ENCODE peak calls at places on chromosomes 11 and 22, in eight cellular contexts. E is spleen, A is transverse colon, N is stomach, Q is endothelial cell of umbilical vein, X is GM12878, G is prostate gland, L is GM23338. J is an unnamed sample.

GRCh38 chr11:3086671-3087150 is 29.5 kb upstream of the CARS1 start:
- DNase-seq in E (no peak), N (no peak), A (no peak), G (no peak), Q (no peak), L (no peak), X (no peak), J (no peak)

GRCh38 chr11:44865866-44866272 is 84.8 kb downstream of the TP53I11 start:
- DNase-seq in L (no peak), A (no peak), Q (peak), E (peak), N (peak), G (peak), X (no peak), J (no peak)

GRCh38 chr22:44669725-44670027 is 32.3 kb upstream of the PRR5 start:
- DNase-seq in X (no peak), A (no peak), E (no peak), Q (no peak), G (no peak), L (peak), N (no peak), J (no peak)

GRCh38 chr11:64546600-64546999 is 44.4 kb upstream of the SLC22A12 start:
- DNase-seq in A (no peak), N (no peak), Q (no peak), E (peak), G (no peak), X (no peak), L (no peak), J (no peak)

GRCh38 chr11:6604081-6604626 is 580 bp downstream of the ILK start:
- DNase-seq in N (peak), E (peak), L (peak), Q (peak), X (no peak), A (peak), G (peak), J (peak)

GRCh38 chr11:132430352-132431091 is 1060.1 kb downstream of the NTM start:
- DNase-seq in N (peak), E (no peak), Q (no peak), A (no peak), G (no peak), L (no peak), X (no peak), J (no peak)

GRCh38 chr11:12540913-12541587 is 133.2 kb upstream of the TEAD1 start:
- DNase-seq in N (no peak), G (no peak), E (no peak), Q (no peak), X (no peak), A (no peak), L (peak), J (no peak)

GRCh38 chr11:27910186-27910941 is 197.6 kb downstream of the KIF18A start:
- DNase-seq in X (no peak), N (no peak), L (no peak), A (no peak), E (no peak), Q (peak), G (no peak), J (no peak)

GRCh38 chr22:20421507-20421874 is 16.1 kb downstream of the SCARF2 start:
- DNase-seq in G (no peak), L (no peak), A (no peak), N (no peak), X (no peak), E (no peak), Q (no peak), J (no peak)

GRCh38 chr22:17767236-17768065 is 6.8 kb downstream of the BID start:
- DNase-seq in N (no peak), X (peak), L (no peak), Q (no peak), G (no peak), E (no peak), A (no peak), J (no peak)

GRCh38 chr11:2293396-2294339 is 8.1 kb downstream of the C11orf21 start:
- DNase-seq in E (no peak), A (peak), G (no peak), X (no peak), Q (no peak), N (peak), L (peak), J (peak)

GRCh38 chr11:75479598-75479986 is 46.1 kb downstream of the GDPD5 start:
- DNase-seq in X (no peak), A (no peak), L (no peak), G (peak), Q (no peak), N (no peak), E (no peak), J (no peak)

GRCh38 chr11:96036863-96037262 is 113.0 kb upstream of the MTMR2 start:
- DNase-seq in X (no peak), G (no peak), A (no peak), Q (no peak), L (no peak), E (no peak), N (no peak), J (no peak)

GRCh38 chr11:126830216-126830615 is 170.4 kb downstream of the KIRREL3 start:
- DNase-seq in N (no peak), A (no peak), X (no peak), L (no peak), G (no peak), E (no peak), Q (no peak), J (no peak)

GRCh38 chr11:6655790-6656580 is at the start of gene DCHS1:
- DNase-seq in A (peak), Q (no peak), X (no peak), G (no peak), N (no peak), E (peak), L (peak), J (no peak)

GRCh38 chr11:6397636-6398035 is 7.4 kb downstream of the SMPD1 start:
- DNase-seq in Q (no peak), N (no peak), L (no peak), A (no peak), X (no peak), G (no peak), E (no peak), J (no peak)

GRCh38 chr22:41873391-41873790 is 40.5 kb downstream of the SREBF2 start:
- DNase-seq in N (no peak), E (no peak), G (no peak), A (no peak), L (no peak), X (no peak), Q (no peak), J (no peak)

GRCh38 chr11:99098258-99098657 is 77.5 kb downstream of the CNTN5 start:
- DNase-seq in N (no peak), E (no peak), G (no peak), X (no peak), Q (no peak), A (no peak), L (no peak), J (no peak)

GRCh38 chr11:131899954-131900580 is 529.7 kb downstream of the NTM start:
- DNase-seq in Q (no peak), E (no peak), A (no peak), G (no peak), X (no peak), L (no peak), N (no peak), J (no peak)

GRCh38 chr22:20027966-20028854 is 7.3 kb downstream of the TANGO2 start:
- DNase-seq in X (no peak), E (peak), Q (peak), G (no peak), A (no peak), N (no peak), L (no peak), J (no peak)

GRCh38 chr22:20087319-20088262 is 7.5 kb downstream of the DGCR8 start:
- DNase-seq in G (no peak), X (no peak), N (no peak), A (no peak), Q (no peak), L (no peak), E (peak), J (no peak)

GRCh38 chr11:128711136-128711535 is 17.3 kb downstream of the FLI1 start:
- DNase-seq in N (no peak), X (no peak), A (no peak), E (no peak), Q (peak), L (no peak), G (no peak), J (no peak)

GRCh38 chr22:23181763-23182288 is 1.5 kb downstream of the BCR start:
- DNase-seq in L (peak), G (no peak), N (no peak), X (no peak), Q (peak), E (peak), A (no peak), J (no peak)

GRCh38 chr11:33445761-33446161 is 188.6 kb downstream of the HIPK3 start:
- DNase-seq in A (no peak), X (no peak), E (no peak), G (no peak), L (no peak), N (no peak), Q (no peak), J (no peak)

GRCh38 chr22:30885001-30885366 is 83.6 kb downstream of the MORC2 start:
- DNase-seq in E (peak), A (no peak), X (no peak), Q (no peak), N (no peak), G (no peak), L (no peak), J (no peak)

GRCh38 chr11:122681731-122682130 is 26.2 kb downstream of the UBASH3B start:
- DNase-seq in Q (no peak), A (no peak), N (no peak), G (no peak), E (no peak), L (no peak), X (no peak), J (no peak)

GRCh38 chr22:20951932-20952380 is 15.1 kb upstream of the AIFM3 start:
- DNase-seq in N (no peak), G (no peak), X (no peak), A (peak), E (peak), Q (no peak), L (no peak), J (no peak)

GRCh38 chr11:117923773-117924172 is 5.4 kb downstream of the TMPRSS13 start:
- DNase-seq in X (no peak), E (peak), N (no peak), Q (no peak), L (no peak), G (no peak), A (no peak), J (no peak)

GRCh38 chr22:41286639-41287091 is 678 bp upstream of the RANGAP1 start:
- DNase-seq in L (no peak), N (no peak), A (no peak), Q (no peak), G (peak), E (peak), X (peak), J (peak)

GRCh38 chr11:81644239-81644840 is 1089.3 kb downstream of the FAM181B start:
- DNase-seq in A (no peak), G (no peak), X (no peak), E (no peak), N (no peak), Q (peak), L (peak), J (peak)

GRCh38 chr11:11318961-11319360 is 34.1 kb downstream of the CSNK2A3 start:
- DNase-seq in A (no peak), Q (no peak), L (no peak), E (no peak), X (peak), G (no peak), N (no peak), J (peak)

GRCh38 chr22:44383071-44383575 is 70.4 kb upstream of the SHISAL1 start:
- DNase-seq in N (no peak), G (no peak), X (no peak), L (no peak), A (no peak), Q (no peak), E (peak), J (no peak)

GRCh38 chr11:85896871-85897270 is 41.7 kb downstream of the CCDC83 start:
- DNase-seq in N (no peak), X (no peak), G (no peak), E (no peak), A (no peak), Q (no peak), L (no peak), J (no peak)

GRCh38 chr22:30289980-30290313 is 642 bp upstream of the CASTOR1 start:
- DNase-seq in Q (no peak), E (no peak), X (no peak), A (no peak), G (no peak), N (no peak), L (peak), J (no peak)

GRCh38 chr11:114921697-114922096 is 243.4 kb downstream of the NXPE2 start:
- DNase-seq in E (no peak), N (no peak), Q (no peak), X (no peak), L (no peak), A (no peak), G (no peak), J (no peak)

GRCh38 chr11:114912826-114913225 is 234.5 kb downstream of the NXPE2 start:
- DNase-seq in G (no peak), N (no peak), L (no peak), A (no peak), X (no peak), Q (no peak), E (no peak), J (no peak)

GRCh38 chr11:114916406-114916805 is 238.1 kb downstream of the NXPE2 start:
- DNase-seq in L (no peak), E (no peak), G (no peak), A (no peak), N (no peak), X (no peak), Q (no peak), J (no peak)

GRCh38 chr11:114914231-114915005 is 236.1 kb downstream of the NXPE2 start:
- DNase-seq in G (no peak), E (no peak), A (no peak), Q (no peak), X (no peak), L (no peak), N (no peak), J (no peak)

DNA sequence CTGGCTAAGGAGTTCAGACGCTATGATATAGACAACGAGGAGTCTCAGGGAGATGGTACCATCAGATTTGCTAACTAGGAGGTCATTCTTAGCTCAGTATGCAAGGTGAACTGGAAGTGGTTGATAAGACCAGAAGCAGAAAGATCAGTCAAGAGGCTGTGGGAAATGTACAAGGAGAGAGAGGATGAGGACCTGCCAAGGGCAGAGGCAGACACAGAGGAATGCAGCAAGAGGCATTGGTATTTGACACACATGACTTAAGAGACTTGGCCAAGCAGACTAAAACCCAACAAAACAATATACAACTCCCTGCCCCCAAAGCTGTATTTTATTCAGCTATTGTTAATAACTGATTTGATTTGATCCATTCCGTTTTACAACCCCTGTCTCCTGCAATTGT is 237.5 kb downstream of the NXPE2 start:
- DNase-seq in G (no peak), N (no peak), Q (no peak), L (no peak), X (no peak), A (no peak), E (no peak), J (no peak)
- TF ChIP-seq POLR2AphosphoS5 in G (no peak), N (no peak), Q (no peak), L (no peak), X (no peak), A (no peak), E (no peak), J (no peak)

DNA sequence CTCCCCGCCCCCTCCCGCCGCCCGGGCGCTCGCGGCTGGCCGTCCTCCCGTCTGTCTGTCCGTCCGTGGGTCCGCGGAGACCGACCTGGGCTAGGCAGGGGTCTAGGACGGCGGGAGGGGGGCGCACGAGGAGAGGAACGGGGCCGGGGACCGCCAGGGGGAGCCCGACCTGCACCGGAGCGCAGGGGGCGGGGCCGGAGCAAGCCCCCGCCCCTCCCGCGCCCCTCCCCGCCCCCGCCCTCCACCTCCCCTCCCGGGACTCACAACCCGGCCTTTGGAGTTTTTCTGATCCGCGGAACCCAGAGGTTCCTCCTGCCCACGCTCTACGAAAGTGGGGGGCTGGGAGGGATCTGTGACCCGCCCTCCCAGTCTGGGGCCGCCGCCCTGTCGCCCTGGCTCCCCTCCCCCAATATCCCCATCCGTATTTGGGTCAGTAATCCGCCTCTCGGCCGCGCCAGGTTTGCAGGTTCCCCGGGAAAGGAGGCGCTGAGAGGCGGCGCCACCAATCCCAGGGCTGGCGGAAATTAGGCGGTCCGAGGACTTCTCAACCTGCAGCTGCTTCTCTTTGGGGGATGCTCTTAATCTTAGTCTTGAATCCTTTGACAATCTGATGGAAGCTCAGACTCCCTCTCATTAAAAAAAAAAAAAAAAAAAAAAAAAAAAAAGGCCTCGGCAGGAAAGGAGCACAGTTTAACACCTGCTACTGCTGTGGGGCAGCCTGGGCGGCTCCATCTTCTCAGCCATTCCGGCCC is 922 bp upstream of the KCNJ11 start:
- DNase-seq in L (peak), X (no peak), E (peak), N (peak), Q (peak), G (peak), A (peak), J (peak)
- TF ChIP-seq CTCF in L (no peak), X (peak), E (peak), N (peak), Q (peak), G (peak), A (peak), J (peak)

GRCh38 chr11:66361502-66361941 is 10.0 kb downstream of the SLC29A2 start:
- DNase-seq in Q (no peak), G (no peak), N (no peak), E (peak), L (no peak), A (no peak), X (no peak), J (no peak)
- TF ChIP-seq POLR2AphosphoS5 in Q (no peak), G (no peak), N (no peak), E (no peak), L (peak), A (no peak), X (no peak), J (no peak)

GRCh38 chr11:72955466-72955865 is 141.3 kb downstream of the ATG16L2 start:
- DNase-seq in G (no peak), Q (no peak), A (no peak), L (no peak), X (no peak), E (no peak), N (no peak), J (no peak)
- TF ChIP-seq CTCF in G (no peak), Q (no peak), A (no peak), L (no peak), X (no peak), E (no peak), N (no peak), J (no peak)

DNA sequence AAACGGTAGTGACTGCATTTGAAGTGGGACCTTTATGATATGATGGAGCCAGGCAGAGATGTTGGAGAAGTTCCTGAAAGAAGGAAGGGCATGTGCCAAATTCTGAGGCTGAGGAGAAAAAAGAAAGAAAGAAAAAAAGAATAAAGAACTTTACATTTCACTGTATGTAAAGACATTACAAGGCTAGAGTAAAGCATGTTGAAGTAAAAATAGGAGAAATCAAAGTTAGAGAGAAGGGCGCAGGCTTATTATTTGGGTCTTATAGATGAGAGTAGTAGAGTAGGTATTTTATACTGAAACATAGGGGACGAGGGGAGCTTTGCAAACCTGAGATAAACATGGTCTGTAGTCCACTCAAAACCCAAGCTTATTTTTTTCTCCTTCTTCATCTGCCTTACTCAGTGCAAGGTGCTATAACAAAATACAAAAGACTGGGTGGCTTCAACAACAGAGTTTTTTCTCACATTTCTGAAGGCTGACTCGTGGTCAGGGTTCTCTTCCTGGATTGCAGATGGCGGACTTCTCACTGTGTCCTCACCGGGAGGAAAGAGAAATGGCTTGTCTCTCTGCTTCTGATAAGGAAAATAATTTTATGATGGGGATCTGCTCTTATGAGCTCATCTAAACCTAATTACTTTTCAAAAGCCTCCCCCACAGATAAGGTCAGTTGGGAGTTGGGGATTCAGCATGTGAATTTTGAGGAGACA is 2.7 kb downstream of the HBG1 start:
- DNase-seq in A (no peak), X (no peak), G (no peak), E (no peak), N (no peak), L (no peak), Q (no peak), J (no peak)
- TF ChIP-seq POLR2AphosphoS5 in A (no peak), X (no peak), G (no peak), E (no peak), N (no peak), L (no peak), Q (no peak), J (no peak)

GRCh38 chr11:76674517-76675400 is 4.2 kb upstream of the LRRC32 start:
- DNase-seq in L (peak), N (no peak), A (no peak), E (no peak), G (no peak), X (peak), Q (no peak), J (no peak)
- TF ChIP-seq CTCF in L (peak), N (no peak), A (no peak), E (no peak), G (no peak), X (peak), Q (no peak), J (no peak)

DNA sequence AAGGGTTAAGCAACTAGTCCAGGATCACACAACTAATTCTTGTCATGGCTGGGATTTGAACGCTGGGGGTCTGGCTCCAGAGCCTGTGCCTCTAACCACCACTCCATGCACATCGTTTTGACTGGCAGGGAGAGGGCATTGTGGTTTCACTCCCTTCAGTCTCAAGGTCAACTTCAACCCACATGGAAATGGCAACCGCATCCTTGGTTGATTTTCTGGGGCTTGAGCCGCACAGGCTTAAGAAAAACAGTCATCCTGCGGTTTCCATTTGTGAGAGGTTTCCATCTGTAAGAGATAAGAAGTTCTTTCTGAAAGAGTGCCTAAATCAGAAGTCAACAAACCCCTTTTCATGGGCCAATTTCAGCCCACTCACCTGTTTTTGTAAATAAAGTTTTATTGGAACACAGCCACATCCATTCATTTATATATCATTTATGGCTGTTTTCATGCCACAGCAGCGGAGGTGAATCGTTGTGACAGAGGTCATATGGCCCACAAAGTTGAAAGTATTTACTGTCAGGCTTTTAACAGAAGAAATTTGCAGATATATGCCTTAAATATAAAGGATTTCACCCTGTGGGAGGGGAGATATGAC is 65.7 kb downstream of the SGSM1 start:
- DNase-seq in L (no peak), A (no peak), X (no peak), N (no peak), Q (no peak), E (no peak), G (no peak), J (peak)
- TF ChIP-seq POLR2AphosphoS5 in L (no peak), A (no peak), X (no peak), N (no peak), Q (no peak), E (no peak), G (no peak), J (peak)

J was measured in HL-60.